ENCODE peak calls at places on chromosome 18, in ten cellular contexts. P, M, I, U, Q, S, R, J, F and T are unnamed samples.

GRCh38 chr18:34729264-34729663 is 19.2 kb downstream of the DTNA start:
- DNase-seq in Q (no peak), J (no peak), S (no peak), R (no peak), I (peak), P (peak), F (peak), U (peak), M (peak), T (peak)

GRCh38 chr18:57223160-57223870 is 76.4 kb downstream of the BOD1L2 start:
- DNase-seq in U (peak), S (no peak), J (no peak), F (no peak), Q (no peak), R (no peak), M (no peak), P (no peak), I (no peak), T (peak)

GRCh38 chr18:11741505-11742145 is 52.6 kb downstream of the GNAL start:
- DNase-seq in S (no peak), R (no peak), Q (no peak), M (peak), F (peak), U (peak), I (peak), P (no peak), J (no peak), T (peak)

GRCh38 chr18:72375628-72376027 is 168.5 kb downstream of the CBLN2 start:
- DNase-seq in P (no peak), J (no peak), I (no peak), R (no peak), U (peak), M (peak), F (peak), S (no peak), Q (no peak), T (no peak)

GRCh38 chr18:272650-273049 is 4.8 kb upstream of the THOC1 start:
- DNase-seq in Q (no peak), S (no peak), M (no peak), I (no peak), P (no peak), R (no peak), F (peak), J (no peak), U (no peak), T (peak)

GRCh38 chr18:9534844-9535243 is 59.5 kb downstream of the RALBP1 start:
- DNase-seq in F (no peak), Q (no peak), R (no peak), J (no peak), P (no peak), S (no peak), I (no peak), M (no peak), U (no peak), T (no peak)

GRCh38 chr18:24491882-24492281 is 31.4 kb downstream of the HRH4 start:
- DNase-seq in J (no peak), Q (no peak), F (no peak), P (no peak), I (no peak), S (no peak), U (no peak), M (no peak), R (no peak), T (no peak)

GRCh38 chr18:57807336-57808117 is 4.4 kb upstream of the ATP8B1 start:
- DNase-seq in F (peak), P (no peak), I (peak), U (no peak), R (no peak), Q (no peak), M (peak), J (no peak), S (no peak), T (no peak)

GRCh38 chr18:61898576-61899205 is 5.9 kb upstream of the RNF152 start:
- DNase-seq in M (peak), S (no peak), J (no peak), P (no peak), Q (no peak), R (no peak), F (no peak), U (no peak), I (peak), T (no peak)

GRCh38 chr18:36284268-36284667 is 13.2 kb upstream of the FHOD3 start:
- DNase-seq in S (no peak), F (no peak), Q (no peak), P (no peak), U (no peak), I (no peak), J (no peak), R (no peak), M (no peak), T (no peak)

GRCh38 chr18:63161728-63162195 is 157.8 kb downstream of the BCL2 start:
- DNase-seq in M (peak), S (peak), I (peak), J (peak), U (peak), F (peak), P (no peak), R (peak), Q (peak), T (peak)

GRCh38 chr18:61236476-61237057 is 96.7 kb upstream of the CDH20 start:
- DNase-seq in M (no peak), I (no peak), Q (no peak), J (no peak), P (no peak), S (no peak), U (no peak), R (no peak), F (no peak), T (no peak)

GRCh38 chr18:78632111-78632541 is 347.5 kb upstream of the SALL3 start:
- DNase-seq in I (no peak), R (peak), J (no peak), M (peak), F (peak), U (no peak), Q (no peak), S (no peak), P (peak), T (peak)

GRCh38 chr18:55856191-55856590 is 268.2 kb upstream of the TCF4 start:
- DNase-seq in I (peak), U (peak), F (peak), M (peak), J (no peak), R (no peak), P (peak), Q (peak), S (no peak), T (peak)

GRCh38 chr18:2981212-2981728 is 31.7 kb downstream of the LPIN2 start:
- DNase-seq in F (peak), P (no peak), R (no peak), I (peak), U (peak), J (no peak), M (peak), S (no peak), Q (no peak), T (peak)

GRCh38 chr18:44627245-44627644 is 53.4 kb upstream of the SETBP1 start:
- DNase-seq in M (peak), U (no peak), I (peak), R (no peak), P (no peak), Q (no peak), S (no peak), J (no peak), F (peak), T (peak)

GRCh38 chr18:36064027-36064808 is 3.1 kb downstream of the RPRD1A start:
- DNase-seq in U (no peak), Q (no peak), F (no peak), P (peak), M (no peak), S (no peak), I (no peak), J (no peak), R (no peak), T (no peak)

GRCh38 chr18:59950215-59950944 is 50.6 kb downstream of the PMAIP1 start:
- DNase-seq in J (no peak), R (no peak), S (no peak), Q (no peak), M (no peak), F (peak), P (no peak), I (no peak), U (no peak), T (peak)

GRCh38 chr18:11962586-11962985 is 18.7 kb upstream of the IMPA2 start:
- DNase-seq in I (no peak), U (no peak), Q (no peak), P (no peak), M (no peak), R (no peak), F (no peak), S (no peak), J (no peak), T (no peak)

GRCh38 chr18:26813043-26813442 is 52.5 kb downstream of the AQP4 start:
- DNase-seq in R (no peak), U (peak), F (peak), M (peak), I (peak), Q (no peak), P (peak), S (no peak), J (no peak), T (peak)

GRCh38 chr18:45828917-45829811 is 3.7 kb downstream of the SIGLEC15 start:
- DNase-seq in R (peak), I (no peak), Q (no peak), U (no peak), S (no peak), J (no peak), M (no peak), P (peak), F (no peak), T (no peak)

GRCh38 chr18:73535189-73535588 is 612.4 kb downstream of the FBXO15 start:
- DNase-seq in U (no peak), S (no peak), P (no peak), Q (no peak), R (no peak), F (no peak), J (no peak), I (no peak), M (no peak), T (no peak)

GRCh38 chr18:72692086-72692485 is 147.9 kb upstream of the CBLN2 start:
- DNase-seq in R (no peak), P (peak), F (no peak), J (no peak), I (no peak), U (no peak), S (no peak), Q (no peak), M (no peak), T (peak)

GRCh38 chr18:4058179-4058578 is 396.9 kb downstream of the DLGAP1 start:
- DNase-seq in I (no peak), P (no peak), J (no peak), U (no peak), F (no peak), M (no peak), R (no peak), S (no peak), Q (no peak), T (no peak)

GRCh38 chr18:75683426-75683825 is 255.9 kb upstream of the SMIM21 start:
- DNase-seq in S (no peak), U (no peak), Q (no peak), P (no peak), F (no peak), R (no peak), M (no peak), I (no peak), J (no peak), T (no peak)